ENCODE peak calls at places on chromosomes 13 and 19, in seven cellular contexts. One of them, this sample, is unnamed. For H3K4me1 and H3K36me3, the result is how much of the 10 kb centered on the place peaks cover.

GRCh38 chr13:48252176-48252575 is 19.2 kb downstream of the ITM2B start:
- DNase-seq in IMR-90: no peak
- DNase-seq in GM23248: no peak
- DNase-seq in heart left ventricle: no peak
- DNase-seq in breast epithelium: no peak
- DNase-seq in CD8-positive, alpha-beta memory T cell: no peak
- DNase-seq in tibial nerve: no peak
- DNase-seq in this sample: no peak

GRCh38 chr19:50430888-50431342 is 1.8 kb upstream of the MYBPC2 start:
- DNase-seq in tibial nerve: no peak
- DNase-seq in IMR-90: no peak
- DNase-seq in heart left ventricle: no peak
- DNase-seq in GM23248: peak
- DNase-seq in CD8-positive, alpha-beta memory T cell: no peak
- DNase-seq in breast epithelium: no peak
- DNase-seq in this sample: no peak

GRCh38 chr13:64278493-64278892 is 2862.8 kb upstream of the PCDH20 start:
- DNase-seq in IMR-90: peak
- DNase-seq in tibial nerve: no peak
- DNase-seq in CD8-positive, alpha-beta memory T cell: no peak
- DNase-seq in GM23248: peak
- DNase-seq in heart left ventricle: no peak
- DNase-seq in breast epithelium: no peak
- DNase-seq in this sample: no peak

GRCh38 chr13:64774915-64775314 is 2455.2 kb downstream of the PCDH9 start:
- DNase-seq in heart left ventricle: no peak
- DNase-seq in IMR-90: no peak
- DNase-seq in breast epithelium: no peak
- DNase-seq in GM23248: no peak
- DNase-seq in tibial nerve: no peak
- DNase-seq in CD8-positive, alpha-beta memory T cell: no peak
- DNase-seq in this sample: no peak

GRCh38 chr13:109101550-109102144 is 472.2 kb downstream of the MYO16 start:
- DNase-seq in breast epithelium: no peak
- DNase-seq in heart left ventricle: no peak
- DNase-seq in CD8-positive, alpha-beta memory T cell: no peak
- DNase-seq in tibial nerve: no peak
- DNase-seq in GM23248: peak
- DNase-seq in IMR-90: no peak
- DNase-seq in this sample: no peak

GRCh38 chr19:3615524-3616135 is 9.0 kb upstream of the TBXA2R start:
- DNase-seq in tibial nerve: no peak
- DNase-seq in IMR-90: no peak
- DNase-seq in GM23248: no peak
- DNase-seq in heart left ventricle: no peak
- DNase-seq in breast epithelium: no peak
- DNase-seq in CD8-positive, alpha-beta memory T cell: no peak
- DNase-seq in this sample: no peak

GRCh38 chr19:51547397-51548212 is 16.1 kb upstream of the SIGLEC6 start:
- DNase-seq in IMR-90: no peak
- DNase-seq in tibial nerve: no peak
- DNase-seq in CD8-positive, alpha-beta memory T cell: no peak
- DNase-seq in heart left ventricle: no peak
- DNase-seq in breast epithelium: no peak
- DNase-seq in GM23248: no peak
- DNase-seq in this sample: no peak

GRCh38 chr19:17073869-17074627 is 1.2 kb downstream of the HAUS8 start:
- DNase-seq in heart left ventricle: no peak
- DNase-seq in tibial nerve: no peak
- DNase-seq in breast epithelium: no peak
- DNase-seq in CD8-positive, alpha-beta memory T cell: no peak
- DNase-seq in IMR-90: peak
- DNase-seq in GM23248: peak
- DNase-seq in this sample: no peak

GRCh38 chr13:33997574-33997973 is 179.6 kb downstream of the RFC3 start:
- DNase-seq in GM23248: no peak
- DNase-seq in IMR-90: no peak
- DNase-seq in CD8-positive, alpha-beta memory T cell: no peak
- DNase-seq in tibial nerve: no peak
- DNase-seq in heart left ventricle: no peak
- DNase-seq in breast epithelium: no peak
- DNase-seq in this sample: no peak

GRCh38 chr19:45423589-45424190 is at the start of gene ERCC1:
- DNase-seq in GM23248: peak
- DNase-seq in tibial nerve: peak
- DNase-seq in CD8-positive, alpha-beta memory T cell: peak
- DNase-seq in breast epithelium: peak
- DNase-seq in IMR-90: peak
- DNase-seq in heart left ventricle: peak
- DNase-seq in this sample: peak

GRCh38 chr19:46607441-46607841 is 6.3 kb downstream of the CALM3 start:
- DNase-seq in heart left ventricle: peak
- DNase-seq in breast epithelium: no peak
- DNase-seq in tibial nerve: no peak
- DNase-seq in IMR-90: no peak
- DNase-seq in CD8-positive, alpha-beta memory T cell: no peak
- DNase-seq in GM23248: no peak
- DNase-seq in this sample: no peak

GRCh38 chr19:4130635-4131438 is 6.9 kb upstream of the MAP2K2 start:
- DNase-seq in IMR-90: peak
- DNase-seq in breast epithelium: no peak
- DNase-seq in GM23248: peak
- DNase-seq in CD8-positive, alpha-beta memory T cell: no peak
- DNase-seq in heart left ventricle: no peak
- DNase-seq in tibial nerve: no peak
- DNase-seq in this sample: no peak

GRCh38 chr13:37984357-37984756 is 114.8 kb upstream of the TRPC4 start:
- DNase-seq in tibial nerve: no peak
- DNase-seq in IMR-90: no peak
- DNase-seq in heart left ventricle: no peak
- DNase-seq in breast epithelium: no peak
- DNase-seq in GM23248: no peak
- DNase-seq in CD8-positive, alpha-beta memory T cell: no peak
- DNase-seq in this sample: no peak

GRCh38 chr19:35451278-35452096 is 3.4 kb downstream of the FFAR2 start:
- DNase-seq in heart left ventricle: no peak
- DNase-seq in tibial nerve: no peak
- DNase-seq in IMR-90: no peak
- DNase-seq in CD8-positive, alpha-beta memory T cell: no peak
- DNase-seq in GM23248: no peak
- DNase-seq in breast epithelium: no peak
- DNase-seq in this sample: no peak

GRCh38 chr19:16778796-16779411 is 50.3 kb upstream of the SIN3B start:
- DNase-seq in tibial nerve: peak
- DNase-seq in GM23248: peak
- DNase-seq in CD8-positive, alpha-beta memory T cell: no peak
- DNase-seq in breast epithelium: no peak
- DNase-seq in IMR-90: peak
- DNase-seq in heart left ventricle: peak
- DNase-seq in this sample: peak

GRCh38 chr19:13070425-13071140 is 32.1 kb downstream of the LYL1 start:
- DNase-seq in tibial nerve: no peak
- DNase-seq in breast epithelium: no peak
- DNase-seq in heart left ventricle: no peak
- DNase-seq in IMR-90: no peak
- DNase-seq in GM23248: no peak
- DNase-seq in CD8-positive, alpha-beta memory T cell: no peak
- DNase-seq in this sample: no peak

DNA sequence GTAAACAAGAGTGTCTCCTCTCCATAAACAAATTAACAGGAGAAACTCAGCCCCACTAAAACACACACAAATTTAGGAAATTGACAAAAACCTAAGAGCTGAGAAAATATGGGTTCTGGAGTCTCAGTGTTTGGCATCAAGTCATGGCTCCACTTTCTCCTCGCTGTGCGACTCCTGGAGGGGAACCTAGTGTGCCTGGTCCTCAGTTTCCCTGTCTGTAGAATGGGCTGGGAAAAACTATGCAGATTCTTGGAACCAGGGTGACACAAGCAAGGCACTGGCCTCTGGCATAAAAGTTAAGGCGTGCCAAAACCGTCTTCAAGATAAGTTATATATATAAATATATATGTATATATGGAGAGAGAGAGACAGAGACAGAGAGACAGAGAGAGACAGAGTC is 83.9 kb downstream of the INSR start:
- DNase-seq in tibial nerve: no peak
- DNase-seq in IMR-90: no peak
- DNase-seq in CD8-positive, alpha-beta memory T cell: no peak
- DNase-seq in heart left ventricle: no peak
- DNase-seq in breast epithelium: no peak
- DNase-seq in GM23248: no peak
- DNase-seq in this sample: no peak
- H3K4me1 ChIP-seq in tibial nerve: under half
- H3K4me1 ChIP-seq in IMR-90: under half
- H3K4me1 ChIP-seq in CD8-positive, alpha-beta memory T cell: under half
- H3K4me1 ChIP-seq in heart left ventricle: under half
- H3K4me1 ChIP-seq in breast epithelium: under half
- H3K4me1 ChIP-seq in GM23248: under half
- H3K4me1 ChIP-seq in this sample: under half

GRCh38 chr13:110405597-110406450 is 98.7 kb downstream of the COL4A2 start:
- DNase-seq in heart left ventricle: no peak
- DNase-seq in CD8-positive, alpha-beta memory T cell: no peak
- DNase-seq in tibial nerve: no peak
- DNase-seq in IMR-90: peak
- DNase-seq in GM23248: peak
- DNase-seq in breast epithelium: peak
- DNase-seq in this sample: no peak
- H3K27ac ChIP-seq in heart left ventricle: peak
- H3K27ac ChIP-seq in CD8-positive, alpha-beta memory T cell: no peak
- H3K27ac ChIP-seq in tibial nerve: peak
- H3K27ac ChIP-seq in IMR-90: peak
- H3K27ac ChIP-seq in GM23248: peak
- H3K27ac ChIP-seq in breast epithelium: no peak
- H3K27ac ChIP-seq in this sample: no peak

GRCh38 chr19:10920781-10921180 is 7.7 kb downstream of the YIPF2 start:
- DNase-seq in CD8-positive, alpha-beta memory T cell: no peak
- DNase-seq in heart left ventricle: no peak
- DNase-seq in GM23248: no peak
- DNase-seq in breast epithelium: no peak
- DNase-seq in tibial nerve: no peak
- DNase-seq in IMR-90: no peak
- DNase-seq in this sample: no peak

GRCh38 chr19:10920288-10920655 is 8.2 kb downstream of the YIPF2 start:
- DNase-seq in breast epithelium: no peak
- DNase-seq in IMR-90: no peak
- DNase-seq in GM23248: no peak
- DNase-seq in CD8-positive, alpha-beta memory T cell: no peak
- DNase-seq in heart left ventricle: no peak
- DNase-seq in tibial nerve: no peak
- DNase-seq in this sample: no peak

GRCh38 chr19:10918359-10918758 is 10.1 kb downstream of the YIPF2 start:
- DNase-seq in breast epithelium: no peak
- DNase-seq in tibial nerve: no peak
- DNase-seq in CD8-positive, alpha-beta memory T cell: no peak
- DNase-seq in IMR-90: no peak
- DNase-seq in heart left ventricle: no peak
- DNase-seq in GM23248: no peak
- DNase-seq in this sample: no peak

GRCh38 chr19:10921199-10921879 is 7.1 kb downstream of the YIPF2 start:
- DNase-seq in CD8-positive, alpha-beta memory T cell: no peak
- DNase-seq in tibial nerve: no peak
- DNase-seq in GM23248: no peak
- DNase-seq in heart left ventricle: no peak
- DNase-seq in IMR-90: no peak
- DNase-seq in breast epithelium: no peak
- DNase-seq in this sample: no peak

DNA sequence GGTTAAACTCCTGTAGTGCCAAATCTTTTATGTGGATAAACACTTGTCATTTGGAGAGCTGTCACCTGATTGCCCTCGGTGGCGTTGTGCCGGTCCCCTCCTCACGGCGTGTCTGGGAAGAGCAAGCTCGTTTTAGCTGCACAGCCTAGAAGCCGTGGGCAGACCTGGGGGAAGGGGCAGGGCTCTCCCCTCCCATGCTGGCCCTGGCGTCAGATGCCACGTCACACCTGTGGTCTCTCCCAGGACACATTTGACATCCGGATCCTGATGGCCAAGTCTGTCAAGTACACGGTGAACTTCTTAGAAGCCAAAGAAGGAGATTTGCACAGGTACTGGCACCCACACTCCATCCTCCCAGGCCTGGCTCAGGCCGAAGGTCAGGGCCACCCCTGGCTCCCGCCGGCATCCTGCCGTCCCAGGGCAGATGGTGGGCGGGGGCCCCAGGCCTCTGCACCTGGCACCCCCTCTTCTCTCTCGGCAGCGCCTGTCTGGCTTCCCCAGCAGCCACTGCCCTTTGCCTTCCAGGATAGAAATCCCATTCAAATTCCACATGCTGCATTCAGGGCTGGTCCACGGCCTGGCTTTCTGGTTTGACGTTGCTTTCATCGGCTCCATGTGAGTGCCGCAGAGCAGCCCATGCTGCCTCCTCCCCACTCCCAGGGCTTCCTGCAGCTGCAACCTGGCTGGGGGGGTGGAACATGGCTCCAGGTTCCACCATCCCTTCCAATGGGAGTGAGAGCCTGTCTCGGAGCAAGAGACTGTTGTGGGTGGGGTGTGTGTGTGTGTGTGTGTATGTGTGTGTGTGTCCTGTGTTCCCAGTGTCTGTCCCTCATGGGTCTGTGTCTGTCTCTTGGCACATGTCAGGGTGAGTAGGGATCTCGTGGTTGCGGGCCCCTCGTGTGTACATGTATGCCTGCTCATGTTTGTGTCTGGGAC is 8.8 kb downstream of the YIPF2 start:
- DNase-seq in IMR-90: no peak
- DNase-seq in breast epithelium: no peak
- DNase-seq in tibial nerve: no peak
- DNase-seq in heart left ventricle: no peak
- DNase-seq in CD8-positive, alpha-beta memory T cell: no peak
- DNase-seq in GM23248: no peak
- DNase-seq in this sample: no peak
- H3K36me3 ChIP-seq in IMR-90: half or more
- H3K36me3 ChIP-seq in breast epithelium: under half
- H3K36me3 ChIP-seq in tibial nerve: under half
- H3K36me3 ChIP-seq in heart left ventricle: under half
- H3K36me3 ChIP-seq in CD8-positive, alpha-beta memory T cell: under half
- H3K36me3 ChIP-seq in GM23248: under half
- H3K36me3 ChIP-seq in this sample: under half

GRCh38 chr19:18518639-18519038 is 3.2 kb downstream of the ELL start:
- DNase-seq in breast epithelium: no peak
- DNase-seq in heart left ventricle: no peak
- DNase-seq in IMR-90: no peak
- DNase-seq in tibial nerve: no peak
- DNase-seq in GM23248: no peak
- DNase-seq in CD8-positive, alpha-beta memory T cell: no peak
- DNase-seq in this sample: no peak

GRCh38 chr19:18515959-18516358 is 5.9 kb downstream of the ELL start:
- DNase-seq in CD8-positive, alpha-beta memory T cell: no peak
- DNase-seq in breast epithelium: no peak
- DNase-seq in IMR-90: no peak
- DNase-seq in heart left ventricle: no peak
- DNase-seq in tibial nerve: no peak
- DNase-seq in GM23248: no peak
- DNase-seq in this sample: no peak

GRCh38 chr19:18513868-18514267 is 8.0 kb downstream of the ELL start:
- DNase-seq in CD8-positive, alpha-beta memory T cell: no peak
- DNase-seq in breast epithelium: peak
- DNase-seq in heart left ventricle: peak
- DNase-seq in GM23248: peak
- DNase-seq in IMR-90: no peak
- DNase-seq in tibial nerve: peak
- DNase-seq in this sample: no peak

GRCh38 chr19:18517606-18518005 is 4.3 kb downstream of the ELL start:
- DNase-seq in heart left ventricle: no peak
- DNase-seq in breast epithelium: no peak
- DNase-seq in IMR-90: no peak
- DNase-seq in tibial nerve: no peak
- DNase-seq in GM23248: no peak
- DNase-seq in CD8-positive, alpha-beta memory T cell: no peak
- DNase-seq in this sample: no peak

GRCh38 chr19:18514800-18515682 is 6.8 kb downstream of the ELL start:
- DNase-seq in tibial nerve: peak
- DNase-seq in IMR-90: peak
- DNase-seq in CD8-positive, alpha-beta memory T cell: peak
- DNase-seq in breast epithelium: peak
- DNase-seq in GM23248: peak
- DNase-seq in heart left ventricle: peak
- DNase-seq in this sample: peak
- H3K4me1 ChIP-seq in tibial nerve: under half
- H3K4me1 ChIP-seq in IMR-90: under half
- H3K4me1 ChIP-seq in CD8-positive, alpha-beta memory T cell: under half
- H3K4me1 ChIP-seq in breast epithelium: under half
- H3K4me1 ChIP-seq in GM23248: under half
- H3K4me1 ChIP-seq in heart left ventricle: under half
- H3K4me1 ChIP-seq in this sample: under half